ENCODE peak calls at places on chromosome 6, in eight cellular contexts. I is body of pancreas, C is prostate gland, D is Peyer's patch, Y is GM12878, J is heart left ventricle, X is NB4, B is H1. K is an unnamed sample.

GRCh38 chr6:83311231-83311630 is 118.1 kb downstream of the RWDD2A start:
- DNase-seq in X (no peak), Y (no peak), D (no peak), I (no peak), J (no peak), C (no peak), B (no peak), K (no peak)

GRCh38 chr6:30877419-30878262 is 6.7 kb upstream of the DDR1 start:
- DNase-seq in X (peak; percentile 80), Y (peak; percentile 59), D (peak; percentile 96), J (peak; percentile 90), I (peak; percentile 95), B (peak; percentile 70), C (peak; percentile 91), K (peak; percentile 81)

GRCh38 chr6:115753446-115753845 is 307.2 kb downstream of the FRK start:
- DNase-seq in C (no peak), X (no peak), I (no peak), D (no peak), Y (no peak), J (no peak), B (no peak), K (no peak)

GRCh38 chr6:7787137-7787575 is 61.3 kb downstream of the BMP6 start:
- DNase-seq in J (no peak), C (peak; percentile 27), Y (no peak), B (no peak), X (no peak), D (no peak), I (peak; percentile 20), K (no peak)

GRCh38 chr6:106117579-106117978 is 31.4 kb downstream of the PRDM1 start:
- DNase-seq in D (peak; percentile 80), C (no peak), Y (no peak), J (no peak), I (peak; percentile 21), X (peak; percentile 82), B (no peak), K (no peak)

GRCh38 chr6:163306000-163306399 is 108.5 kb upstream of the QKI start:
- DNase-seq in I (no peak), D (no peak), C (no peak), X (no peak), B (no peak), Y (no peak), J (no peak), K (no peak)

GRCh38 chr6:160750276-160750689 is 48.2 kb downstream of the PLG start:
- DNase-seq in Y (peak; percentile 39), X (peak; percentile 23), J (no peak), D (no peak), C (no peak), B (peak; percentile 38), I (no peak), K (no peak)

GRCh38 chr6:154485784-154486183 is 24.7 kb downstream of the CNKSR3 start:
- DNase-seq in Y (no peak), D (peak; percentile 63), I (no peak), X (no peak), J (no peak), C (no peak), B (no peak), K (peak; percentile 61)

GRCh38 chr6:20633566-20634340 is 99.5 kb downstream of the CDKAL1 start:
- DNase-seq in B (no peak), X (no peak), Y (no peak), C (no peak), I (no peak), J (no peak), D (no peak), K (no peak)

GRCh38 chr6:128208078-128208477 is 307.2 kb upstream of the THEMIS start:
- DNase-seq in Y (no peak), C (no peak), J (no peak), D (no peak), X (no peak), B (no peak), I (no peak), K (no peak)

GRCh38 chr6:99016355-99016754 is 68.6 kb upstream of the FBXL4 start:
- DNase-seq in X (peak; percentile 97), I (no peak), C (no peak), J (no peak), Y (no peak), B (no peak), D (no peak), K (no peak)

GRCh38 chr6:136095961-136096360 is 154.2 kb downstream of the MTFR2 start:
- DNase-seq in D (no peak), B (no peak), Y (no peak), X (no peak), J (peak; percentile 40), C (no peak), I (peak; percentile 32), K (no peak)

GRCh38 chr6:31781244-31782125 is 4.4 kb upstream of the VWA7 start:
- DNase-seq in C (no peak), X (no peak), B (no peak), J (no peak), D (no peak), I (no peak), Y (no peak), K (no peak)

GRCh38 chr6:170090561-170090960 is 200.3 kb downstream of the DLL1 start:
- DNase-seq in X (no peak), Y (no peak), J (no peak), C (no peak), I (no peak), B (no peak), D (peak; percentile 18), K (no peak)

GRCh38 chr6:131909408-131910218 is 41.6 kb downstream of the CCN2 start:
- DNase-seq in D (peak; percentile 92), J (no peak), X (peak; percentile 67), B (no peak), Y (no peak), C (peak; percentile 73), I (peak; percentile 80), K (peak; percentile 77)

GRCh38 chr6:33620158-33620583 is 951 bp upstream of the ITPR3 start:
- DNase-seq in D (peak; percentile 71), J (no peak), I (peak; percentile 56), C (peak; percentile 49), Y (no peak), X (peak; percentile 84), B (no peak), K (no peak)

GRCh38 chr6:151806757-151807512 is 547 bp upstream of the ESR1 start:
- DNase-seq in I (no peak), C (no peak), D (no peak), Y (no peak), J (no peak), X (peak; percentile 76), B (no peak), K (no peak)

GRCh38 chr6:97456070-97456469 is 173.1 kb upstream of the MMS22L start:
- DNase-seq in B (no peak), J (no peak), X (no peak), C (no peak), Y (no peak), D (no peak), I (no peak), K (no peak)

GRCh38 chr6:20877008-20877937 is 343.0 kb downstream of the CDKAL1 start:
- DNase-seq in X (peak; percentile 22), Y (peak; percentile 89), J (no peak), I (peak; percentile 87), B (no peak), D (peak; percentile 77), C (no peak), K (peak; percentile 44)

GRCh38 chr6:10163159-10163962 is 251.5 kb downstream of the TFAP2A start:
- DNase-seq in X (no peak), J (no peak), D (no peak), C (peak; percentile 91), I (no peak), Y (no peak), B (no peak), K (no peak)

GRCh38 chr6:50091641-50092040 is 41.9 kb upstream of the DEFB112 start:
- DNase-seq in B (no peak), I (no peak), X (no peak), D (no peak), Y (no peak), J (no peak), C (no peak), K (no peak)

DNA sequence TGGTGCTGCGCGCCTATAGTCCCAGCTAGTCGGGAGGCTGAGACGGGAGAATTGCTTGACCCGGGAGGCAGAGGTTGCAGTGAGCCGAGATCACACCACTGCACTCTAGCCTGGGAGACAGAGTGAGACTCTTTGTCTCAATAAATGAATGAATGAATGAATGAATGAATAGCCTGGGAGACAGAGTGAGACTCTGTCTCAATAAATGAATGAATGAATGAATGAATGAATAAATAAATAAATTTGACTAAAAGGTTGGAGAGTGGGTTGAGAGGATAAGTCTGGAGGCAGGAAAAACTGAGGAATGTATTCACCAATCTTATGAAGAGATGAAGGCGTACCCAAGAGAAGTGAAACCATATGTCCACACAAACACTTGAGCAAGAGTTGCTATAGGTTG is 24.5 kb upstream of the RPP40 start:
- DNase-seq in B (no peak), I (no peak), J (no peak), D (no peak), Y (no peak), C (no peak), X (no peak), K (no peak)
- TF ChIP-seq POLR2A in B (no peak), I (no peak), J (no peak), D (no peak), Y (no peak), C (no peak), X (no peak), K (no peak)

DNA sequence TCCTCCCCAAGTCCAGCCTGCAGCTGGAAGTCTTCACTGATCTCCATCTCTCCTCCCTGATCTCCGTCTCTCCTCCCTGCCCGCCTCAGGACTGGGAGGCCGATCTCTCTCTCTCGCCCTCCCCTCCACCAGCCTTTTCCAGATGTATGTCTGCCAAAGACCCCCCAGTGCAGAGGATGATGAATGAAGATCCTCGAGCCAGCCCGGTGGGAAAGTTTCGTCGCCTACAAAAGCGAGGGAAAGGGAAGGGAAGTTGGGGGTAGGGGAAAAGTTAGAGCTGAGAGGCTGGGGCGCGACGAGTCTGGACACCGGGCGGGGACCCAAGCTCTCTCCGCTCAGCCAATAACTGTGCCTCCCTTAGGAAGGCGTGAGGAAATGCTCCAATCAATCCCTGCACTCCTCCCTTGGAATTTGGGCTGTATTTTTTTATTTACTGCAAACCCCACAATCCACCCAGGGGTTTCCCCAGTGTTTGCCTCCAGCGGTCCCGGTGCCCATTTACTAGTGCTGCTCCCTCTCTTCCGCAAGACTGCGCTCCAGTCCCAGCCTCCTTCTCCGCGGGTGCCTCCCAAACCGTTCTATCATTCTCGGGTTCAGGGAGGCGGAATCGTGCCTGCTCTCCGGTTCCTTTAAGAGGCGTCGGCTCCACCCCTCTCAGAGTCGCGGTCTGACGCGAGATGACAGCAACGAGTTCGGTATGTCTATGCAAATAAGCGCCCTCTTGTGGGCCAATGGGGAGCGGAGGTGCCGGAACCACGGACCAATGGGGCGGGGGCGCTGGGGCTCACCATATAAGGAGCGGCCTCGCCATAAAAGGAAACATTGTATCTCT is at the start of gene SRF:
- DNase-seq in J (peak; percentile 99), Y (peak; percentile 93), I (peak; percentile 100), C (peak; percentile 100), D (peak; percentile 100), X (peak; percentile 100), B (peak; percentile 99), K (peak; percentile 99)
- TF ChIP-seq POLR2A in J (no peak), Y (no peak), I (no peak), C (no peak), D (peak; percentile 60), X (peak; percentile 43), B (peak; percentile 94), K (peak; percentile 89)

GRCh38 chr6:28212510-28213212 is 12.4 kb upstream of the ZSCAN9 start:
- DNase-seq in D (peak; percentile 59), Y (peak; percentile 77), I (peak; percentile 64), X (peak; percentile 90), J (no peak), B (peak; percentile 77), C (no peak), K (peak; percentile 88)
- TF ChIP-seq POLR2A in D (no peak), Y (no peak), I (no peak), X (no peak), J (no peak), B (no peak), C (no peak), K (peak; percentile 37)

GRCh38 chr6:130827247-130828149 is at the start of gene SMLR1:
- DNase-seq in B (no peak), D (peak; percentile 58), J (no peak), X (no peak), I (peak; percentile 36), Y (no peak), C (no peak), K (no peak)
- TF ChIP-seq POLR2A in B (no peak), D (peak; percentile 72), J (no peak), X (no peak), I (no peak), Y (no peak), C (no peak), K (no peak)